ENCODE peak calls at places on chromosomes 2 and 18, in seven cellular contexts. E is lower lobe of right lung; A is tibial artery; M is choroid plexus epithelial cell; Y is CD8-positive, alpha-beta T cell; T is BJ; F is AG10803. S is an unnamed sample.

GRCh38 chr18:79523738-79524180 is 128.0 kb downstream of the NFATC1 start:
- DNase-seq in E (no peak), A (no peak), T (no peak), F (no peak), M (no peak), Y (peak), S (no peak)

GRCh38 chr2:88054300-88055048 is 1.1 kb downstream of the KRCC1 start:
- DNase-seq in E (no peak), F (no peak), M (peak), T (no peak), Y (no peak), A (no peak), S (peak)

GRCh38 chr2:43612944-43613343 is 17.1 kb upstream of the THADA start:
- DNase-seq in E (no peak), Y (no peak), T (no peak), F (no peak), A (no peak), M (no peak), S (no peak)

GRCh38 chr2:41920181-41920580 is 127.6 kb upstream of the PKDCC start:
- DNase-seq in Y (no peak), F (no peak), T (no peak), E (no peak), M (no peak), A (no peak), S (no peak)

GRCh38 chr2:165582409-165582808 is 112.9 kb downstream of the CSRNP3 start:
- DNase-seq in M (no peak), T (no peak), Y (no peak), A (no peak), E (no peak), F (peak), S (peak)

GRCh38 chr18:7333163-7333562 is 102.3 kb downstream of the LRRC30 start:
- DNase-seq in M (no peak), T (no peak), F (no peak), E (no peak), A (no peak), Y (no peak), S (no peak)

GRCh38 chr2:65361623-65362022 is 70.8 kb downstream of the SPRED2 start:
- DNase-seq in M (peak), Y (no peak), T (no peak), E (no peak), A (no peak), F (peak), S (no peak)

GRCh38 chr2:135948141-135948540 is 37.3 kb downstream of the DARS1 start:
- DNase-seq in T (no peak), A (no peak), Y (no peak), M (no peak), F (no peak), E (no peak), S (no peak)

GRCh38 chr2:73268368-73268830 is 15.9 kb downstream of the FBXO41 start:
- DNase-seq in E (no peak), F (no peak), T (no peak), A (no peak), Y (no peak), M (no peak), S (no peak)

GRCh38 chr2:96806468-96807126 is 9.5 kb upstream of the CNNM3 start:
- DNase-seq in A (no peak), Y (peak), F (no peak), M (no peak), T (no peak), E (no peak), S (no peak)

GRCh38 chr2:117856415-117857210 is 42.1 kb downstream of the DDX18 start:
- DNase-seq in F (peak), A (no peak), M (peak), Y (no peak), E (no peak), T (peak), S (peak)

GRCh38 chr18:37407571-37407970 is 158.0 kb downstream of the CELF4 start:
- DNase-seq in M (no peak), A (no peak), Y (no peak), F (no peak), E (no peak), T (no peak), S (no peak)

GRCh38 chr18:57827646-57828045 is 24.5 kb upstream of the ATP8B1 start:
- DNase-seq in T (no peak), Y (no peak), M (no peak), F (no peak), A (no peak), E (no peak), S (no peak)

GRCh38 chr2:215391531-215391930 is 44.3 kb downstream of the FN1 start:
- DNase-seq in E (no peak), T (no peak), M (no peak), A (no peak), F (no peak), Y (no peak), S (no peak)

GRCh38 chr2:153388246-153388645 is 90.3 kb downstream of the RPRM start:
- DNase-seq in Y (no peak), A (no peak), E (no peak), F (peak), M (peak), T (no peak), S (peak)

GRCh38 chr18:27860701-27861107 is 316.2 kb downstream of the CDH2 start:
- DNase-seq in T (no peak), Y (no peak), M (peak), F (peak), A (no peak), E (no peak), S (peak)

GRCh38 chr18:77858331-77858730 is 608.7 kb downstream of the GALR1 start:
- DNase-seq in E (no peak), T (no peak), M (no peak), A (no peak), Y (no peak), F (no peak), S (no peak)

GRCh38 chr2:203814661-203815540 is 52.7 kb upstream of the CTLA4 start:
- DNase-seq in F (peak), Y (peak), T (no peak), E (peak), M (peak), A (no peak), S (peak)

GRCh38 chr2:197873293-197873701 is 68.9 kb downstream of the PLCL1 start:
- DNase-seq in E (no peak), T (peak), M (peak), F (peak), A (no peak), Y (no peak), S (peak)

GRCh38 chr2:219249203-219249980 is 3.7 kb upstream of the TUBA4B start:
- DNase-seq in F (peak), E (peak), T (no peak), M (peak), A (peak), Y (no peak), S (peak)

GRCh38 chr2:236928353-236929153 is 157.1 kb upstream of the COPS8 start:
- DNase-seq in Y (no peak), E (no peak), M (peak), T (no peak), A (no peak), F (no peak), S (peak)

GRCh38 chr2:200944467-200945394 is 18.7 kb downstream of the ORC2 start:
- DNase-seq in T (peak), Y (no peak), E (no peak), A (no peak), F (peak), M (peak), S (peak)

GRCh38 chr2:136985044-136985443 is 219.7 kb downstream of the THSD7B start:
- DNase-seq in E (no peak), A (no peak), M (peak), F (peak), T (no peak), Y (no peak), S (no peak)

GRCh38 chr2:231521443-231521842 is 8.8 kb downstream of the NMUR1 start:
- DNase-seq in M (no peak), A (peak), E (no peak), F (no peak), T (no peak), Y (no peak), S (no peak)

GRCh38 chr2:197205590-197206215 is 104.9 kb downstream of the ANKRD44 start:
- DNase-seq in F (no peak), A (no peak), M (no peak), Y (peak), T (no peak), E (no peak), S (no peak)

GRCh38 chr18:75478996-75479870 is 51.7 kb upstream of the SMIM21 start:
- DNase-seq in A (no peak), F (peak), E (no peak), T (no peak), Y (no peak), M (peak), S (peak)

GRCh38 chr18:56388571-56388970 is 249.8 kb downstream of the TXNL1 start:
- DNase-seq in Y (no peak), E (no peak), M (no peak), A (no peak), T (no peak), F (no peak), S (peak)

GRCh38 chr2:168241208-168241607 is 6.2 kb downstream of the STK39 start:
- DNase-seq in F (no peak), Y (no peak), T (no peak), M (no peak), E (no peak), A (no peak), S (no peak)

GRCh38 chr2:148866091-148866490 is 8.9 kb upstream of the KIF5C start:
- DNase-seq in E (no peak), A (no peak), T (no peak), M (no peak), F (no peak), Y (no peak), S (no peak)

GRCh38 chr2:159226059-159226461 is 60.4 kb downstream of the WDSUB1 start:
- DNase-seq in A (no peak), T (no peak), F (peak), Y (no peak), E (no peak), M (peak), S (peak)

GRCh38 chr2:43038034-43038719 is 188.2 kb downstream of the ZFP36L2 start:
- DNase-seq in E (no peak), Y (no peak), A (no peak), T (peak), M (no peak), F (peak), S (no peak)

GRCh38 chr2:120898961-120899360 is 163.3 kb downstream of the GLI2 start:
- DNase-seq in F (no peak), A (no peak), T (no peak), Y (no peak), M (no peak), E (peak), S (no peak)

GRCh38 chr2:43018179-43019024 is 208.0 kb downstream of the ZFP36L2 start:
- DNase-seq in E (peak), M (peak), A (peak), T (no peak), Y (no peak), F (peak), S (no peak)

GRCh38 chr2:190651413-190651812 is 2.5 kb downstream of the NAB1 start:
- DNase-seq in Y (no peak), E (no peak), T (no peak), A (no peak), F (no peak), M (no peak), S (no peak)

GRCh38 chr2:172900871-172901270 is 165.2 kb downstream of the RAPGEF4 start:
- DNase-seq in F (no peak), M (no peak), T (no peak), E (no peak), A (no peak), Y (no peak), S (no peak)

GRCh38 chr2:8298783-8299182 is 383.1 kb upstream of the ID2 start:
- DNase-seq in A (no peak), M (no peak), T (no peak), F (peak), E (peak), Y (no peak), S (no peak)

GRCh38 chr2:140972724-140973123 is 1158.1 kb downstream of the LRP1B start:
- DNase-seq in F (no peak), A (no peak), Y (no peak), T (no peak), E (no peak), M (no peak), S (no peak)

GRCh38 chr2:157691695-157692094 is 63.0 kb upstream of the ACVR1C start:
- DNase-seq in Y (no peak), T (no peak), M (peak), E (no peak), F (no peak), A (no peak), S (no peak)

GRCh38 chr2:208595386-208596275 is 189.0 kb downstream of the PTH2R start:
- DNase-seq in F (no peak), M (peak), A (no peak), Y (no peak), E (no peak), T (no peak), S (peak)

GRCh38 chr2:234751275-234751938 is 200.4 kb upstream of the SH3BP4 start:
- DNase-seq in M (no peak), E (no peak), Y (no peak), T (no peak), A (no peak), F (peak), S (no peak)
- TF ChIP-seq CTCF in M (no peak), E (no peak), Y (no peak), T (no peak), A (no peak), F (no peak), S (no peak)

GRCh38 chr18:23188391-23188790 is 53.1 kb downstream of the CABLES1 start:
- DNase-seq in A (no peak), Y (no peak), F (no peak), E (no peak), M (no peak), T (no peak), S (no peak)
- H3K4me3 ChIP-seq in A (no peak), Y (no peak), F (no peak), E (no peak), M (no peak), T (no peak), S (no peak)

GRCh38 chr18:1914489-1914888 is 656.8 kb downstream of the METTL4 start:
- DNase-seq in E (no peak), M (peak), A (no peak), Y (no peak), F (no peak), T (no peak), S (peak)
- TF ChIP-seq CTCF in E (no peak), M (peak), A (no peak), Y (no peak), F (peak), T (no peak), S (peak)

GRCh38 chr18:3014501-3015202 is 1.7 kb upstream of the LPIN2 start:
- DNase-seq in Y (no peak), T (no peak), E (no peak), A (no peak), M (peak), F (no peak), S (no peak)
- H3K4me3 ChIP-seq in Y (no peak), T (no peak), E (peak), A (no peak), M (no peak), F (no peak), S (no peak)

GRCh38 chr2:134230885-134231284 is 23.0 kb upstream of the MGAT5 start:
- DNase-seq in Y (no peak), M (no peak), F (no peak), A (no peak), E (no peak), T (no peak), S (no peak)

GRCh38 chr2:134232868-134233732 is 20.8 kb upstream of the MGAT5 start:
- DNase-seq in F (no peak), T (no peak), E (no peak), M (peak), Y (no peak), A (no peak), S (peak)

GRCh38 chr2:134231965-134232340 is 21.9 kb upstream of the MGAT5 start:
- DNase-seq in Y (no peak), T (peak), E (no peak), M (peak), A (no peak), F (peak), S (peak)

GRCh38 chr2:134232461-134232860 is 21.4 kb upstream of the MGAT5 start:
- DNase-seq in Y (no peak), A (no peak), T (no peak), F (no peak), E (no peak), M (no peak), S (no peak)

DNA sequence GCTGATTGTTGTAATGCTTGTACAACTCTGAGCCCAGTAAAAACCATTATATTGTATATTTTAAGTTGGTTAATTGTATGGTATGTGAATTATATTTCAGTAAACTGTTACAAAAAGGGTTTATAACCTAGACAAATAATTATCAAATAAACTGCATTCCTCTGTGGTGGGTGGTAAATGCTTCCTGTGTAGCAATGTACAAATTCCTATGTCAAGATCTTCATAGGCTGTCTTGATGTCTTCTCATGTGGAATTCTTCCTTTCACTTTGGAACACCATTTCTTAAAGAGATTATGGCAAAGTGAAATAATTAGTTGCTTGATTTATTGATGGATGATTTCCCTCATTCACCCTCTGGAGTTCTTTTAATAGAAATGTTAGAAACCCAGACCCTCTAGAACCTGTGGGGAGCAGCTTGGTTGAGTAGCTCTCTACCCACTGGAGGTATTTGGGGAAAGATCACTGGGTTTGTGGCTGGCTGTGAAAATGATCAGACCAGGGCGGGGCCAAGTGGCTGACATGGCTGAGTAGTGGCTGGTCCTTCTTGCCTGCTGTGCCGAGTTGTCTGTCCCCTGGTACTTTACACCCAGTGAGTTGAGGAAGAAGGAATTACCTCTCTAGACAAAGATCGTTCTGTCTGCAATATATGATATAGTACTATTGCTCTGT is 22.4 kb upstream of the MGAT5 start:
- DNase-seq in M (peak), T (no peak), Y (no peak), A (no peak), E (no peak), F (peak), S (no peak)
- TF ChIP-seq CTCF in M (no peak), T (no peak), Y (no peak), A (no peak), E (no peak), F (no peak), S (no peak)

GRCh38 chr2:105509271-105510086 is 110.6 kb upstream of the FHL2 start:
- DNase-seq in Y (no peak), E (no peak), T (no peak), F (no peak), A (no peak), M (no peak), S (no peak)

GRCh38 chr2:105515581-105516415 is 116.9 kb upstream of the FHL2 start:
- DNase-seq in Y (no peak), M (no peak), T (no peak), F (no peak), E (peak), A (peak), S (no peak)

GRCh38 chr2:105510761-105511669 is 112.2 kb upstream of the FHL2 start:
- DNase-seq in F (peak), T (no peak), Y (no peak), A (no peak), E (no peak), M (peak), S (peak)
- H3K4me3 ChIP-seq in F (no peak), T (no peak), Y (no peak), A (no peak), E (no peak), M (no peak), S (no peak)

GRCh38 chr2:241295326-241296095 is 20.0 kb downstream of the HDLBP start:
- DNase-seq in T (no peak), E (no peak), A (no peak), Y (no peak), F (peak), M (no peak), S (no peak)
- TF ChIP-seq CTCF in T (no peak), E (no peak), A (no peak), Y (no peak), F (peak), M (no peak), S (peak)

S was measured in astrocyte of the spinal cord.